ENCODE peak calls at places on chromosomes 16 and 17, in four cellular contexts. F is NCI-H524; W is body of pancreas; H is Jurkat, Clone E6-1. P is an unnamed sample.

GRCh38 chr17:78128616-78129384 is at the start of gene TMC6:
- DNase-seq in F (peak), W (peak), H (peak), P (peak)

GRCh38 chr16:2333772-2334379 is 6.7 kb downstream of the ABCA3 start:
- DNase-seq in F (no peak), W (no peak), H (no peak), P (no peak)

GRCh38 chr17:75182319-75182568 is 515 bp downstream of the SUMO2 start:
- DNase-seq in F (no peak), W (no peak), H (no peak), P (no peak)

GRCh38 chr17:60139438-60140285 is 10.1 kb upstream of the CA4 start:
- DNase-seq in F (no peak), W (peak), H (no peak), P (peak)

GRCh38 chr17:55154101-55154500 is 110.7 kb upstream of the HLF start:
- DNase-seq in F (no peak), W (no peak), H (no peak), P (no peak)

GRCh38 chr17:40019140-40019991 is 4.1 kb downstream of the CSF3 start:
- DNase-seq in F (no peak), W (no peak), H (no peak), P (no peak)

GRCh38 chr17:9151091-9151490 is 129.8 kb downstream of the NTN1 start:
- DNase-seq in F (peak), W (no peak), H (no peak), P (no peak)

GRCh38 chr17:79810138-79811027 is 13.5 kb upstream of the CBX8 start:
- DNase-seq in F (peak), W (peak), H (peak), P (peak)

GRCh38 chr16:29816694-29817441 is 916 bp downstream of the PAGR1 start:
- DNase-seq in F (peak), W (peak), H (peak), P (peak)

GRCh38 chr17:72884066-72884465 is 208.4 kb downstream of the SLC39A11 start:
- DNase-seq in F (no peak), W (no peak), H (no peak), P (no peak)

GRCh38 chr16:56102159-56102798 is 89.0 kb upstream of the GNAO1 start:
- DNase-seq in F (peak), W (peak), H (no peak), P (no peak)

GRCh38 chr16:68035227-68035626 is 12.1 kb downstream of the DUS2 start:
- DNase-seq in F (no peak), W (no peak), H (no peak), P (no peak)

GRCh38 chr17:41419712-41420111 is 4.7 kb downstream of the KRT37 start:
- DNase-seq in F (no peak), W (no peak), H (peak), P (no peak)